ENCODE peak calls at places on chromosome 4, in four cellular contexts. L is WTC11, I is stomach, T is fibroblast of mammary gland. H is an unnamed sample.
A peak's percentile ranks its signal among the peaks of the same experiment; 100 is the strongest.

GRCh38 chr4:139177049-139177887 is at the start of gene ELF2:
- DNase-seq in I (peak; percentile 94), T (peak; percentile 81), L (peak; percentile 88), H (peak; percentile 96)

GRCh38 chr4:176266026-176266425 is 3.0 kb downstream of the ASB5 start:
- DNase-seq in T (no peak), I (no peak), L (no peak), H (no peak)

GRCh38 chr4:128306992-128307581 is 19.5 kb upstream of the PGRMC2 start:
- DNase-seq in I (no peak), T (no peak), L (no peak), H (no peak)

GRCh38 chr4:6727943-6728250 is 11.9 kb downstream of the BLOC1S4 start:
- DNase-seq in T (no peak), I (no peak), L (no peak), H (no peak)

GRCh38 chr4:156751486-156751885 is 220.1 kb downstream of the PDGFC start:
- DNase-seq in I (no peak), T (peak; percentile 43), L (no peak), H (no peak)

GRCh38 chr4:184812651-184813181 is 13.1 kb downstream of the ACSL1 start:
- DNase-seq in L (no peak), I (no peak), T (peak; percentile 71), H (no peak)

GRCh38 chr4:23516719-23517118 is 373.1 kb downstream of the PPARGC1A start:
- DNase-seq in T (no peak), L (no peak), I (no peak), H (no peak)

GRCh38 chr4:121514443-121514842 is 133.6 kb upstream of the QRFPR start:
- DNase-seq in T (no peak), L (peak; percentile 71), I (no peak), H (no peak)

GRCh38 chr4:159051245-159052071 is 51.4 kb upstream of the RAPGEF2 start:
- DNase-seq in L (no peak), I (no peak), T (no peak), H (no peak)

GRCh38 chr4:128776794-128777216 is 32.7 kb upstream of the JADE1 start:
- DNase-seq in T (peak; percentile 89), I (peak; percentile 74), L (no peak), H (no peak)

GRCh38 chr4:137213372-137214173 is 318.7 kb downstream of the PCDH18 start:
- DNase-seq in T (peak; percentile 68), L (no peak), I (no peak), H (no peak)

GRCh38 chr4:157172011-157172410 is 48.5 kb upstream of the GRIA2 start:
- DNase-seq in L (no peak), I (no peak), T (peak; percentile 44), H (no peak)

GRCh38 chr4:155568641-155569040 is 98.0 kb upstream of the GUCY1A1 start:
- DNase-seq in I (no peak), T (no peak), L (no peak), H (no peak)

GRCh38 chr4:180565856-180566431 is 1677.3 kb upstream of the TENM3 start:
- DNase-seq in T (no peak), L (no peak), I (no peak), H (no peak)

GRCh38 chr4:8346838-8347605 is 77.5 kb downstream of the HTRA3 start:
- DNase-seq in L (no peak), T (no peak), I (peak; percentile 24), H (peak; percentile 75)

GRCh38 chr4:25827373-25827772 is 35.4 kb downstream of the SEL1L3 start:
- DNase-seq in L (no peak), I (no peak), T (no peak), H (no peak)

GRCh38 chr4:166432842-166433241 is 559.8 kb downstream of the TLL1 start:
- DNase-seq in L (no peak), I (no peak), T (peak; percentile 10), H (no peak)

GRCh38 chr4:8504279-8505007 is 63.9 kb downstream of the TRMT44 start:
- DNase-seq in L (no peak), T (no peak), I (peak; percentile 76), H (no peak)

GRCh38 chr4:65344278-65344825 is 325.9 kb downstream of the EPHA5 start:
- DNase-seq in L (no peak), T (no peak), I (no peak), H (no peak)

GRCh38 chr4:123430031-123430430 is 33.4 kb downstream of the SPRY1 start:
- DNase-seq in L (no peak), T (no peak), I (no peak), H (no peak)

GRCh38 chr4:189200346-189200745 is 740.3 kb upstream of the FRG1 start:
- DNase-seq in L (no peak), I (no peak), T (no peak), H (no peak)

GRCh38 chr4:99885063-99885664 is 9.1 kb downstream of the LAMTOR3 start:
- DNase-seq in I (no peak), T (peak; percentile 58), L (no peak), H (no peak)

GRCh38 chr4:10295326-10295725 is 161.9 kb downstream of the ZNF518B start:
- DNase-seq in L (no peak), I (no peak), T (no peak), H (no peak)

GRCh38 chr4:137739391-137739790 is 207.1 kb upstream of the PCDH18 start:
- DNase-seq in I (no peak), T (no peak), L (no peak), H (no peak)

GRCh38 chr4:38371391-38371851 is 292.6 kb upstream of the KLF3 start:
- DNase-seq in T (peak; percentile 68), L (no peak), I (no peak), H (no peak)

GRCh38 chr4:17665346-17665745 is 50.9 kb downstream of the MED28 start:
- DNase-seq in L (no peak), T (no peak), I (no peak), H (no peak)

GRCh38 chr4:152398060-152398459 is 137.8 kb downstream of the FBXW7 start:
- DNase-seq in T (peak; percentile 31), I (no peak), L (no peak), H (no peak)

GRCh38 chr4:1787411-1788077 is 5.5 kb upstream of the FGFR3 start:
- DNase-seq in T (no peak), I (no peak), L (no peak), H (no peak)
- TF ChIP-seq CTCF in T (no peak), I (no peak), L (no peak), H (no peak)

DNA sequence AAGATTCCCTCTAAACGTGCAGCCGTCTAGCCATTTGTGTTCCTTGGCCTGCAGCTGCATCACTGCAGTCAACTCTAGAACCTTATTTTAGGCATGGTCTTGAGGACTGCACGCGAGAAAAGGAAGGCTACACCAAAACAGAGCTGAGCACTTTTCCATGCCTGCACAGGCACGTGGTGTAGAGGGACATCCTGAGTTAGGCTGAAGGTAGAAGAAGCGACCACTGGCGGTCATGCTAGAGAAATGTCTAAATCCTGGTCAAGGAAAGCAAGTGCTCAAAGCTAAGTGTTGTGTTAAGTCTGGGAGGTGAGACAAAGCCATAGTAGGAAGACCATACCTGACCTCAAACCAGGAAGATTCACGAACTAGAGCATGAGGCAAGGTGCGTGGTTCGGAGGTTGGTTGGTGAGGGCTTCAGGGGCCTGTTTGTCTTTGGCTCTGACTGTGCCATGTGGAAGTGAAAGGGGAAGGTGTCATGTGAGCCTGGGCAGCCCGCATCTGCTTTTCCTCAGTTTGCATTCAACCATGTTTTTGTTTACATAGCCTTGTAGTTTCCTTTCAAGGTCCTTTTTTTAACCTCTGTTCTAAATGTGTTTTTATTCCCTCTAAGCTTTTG is 203.8 kb downstream of the AASDH start:
- DNase-seq in L (no peak), I (no peak), T (no peak), H (no peak)
- TF ChIP-seq CTCF in L (no peak), I (no peak), T (no peak), H (no peak)

DNA sequence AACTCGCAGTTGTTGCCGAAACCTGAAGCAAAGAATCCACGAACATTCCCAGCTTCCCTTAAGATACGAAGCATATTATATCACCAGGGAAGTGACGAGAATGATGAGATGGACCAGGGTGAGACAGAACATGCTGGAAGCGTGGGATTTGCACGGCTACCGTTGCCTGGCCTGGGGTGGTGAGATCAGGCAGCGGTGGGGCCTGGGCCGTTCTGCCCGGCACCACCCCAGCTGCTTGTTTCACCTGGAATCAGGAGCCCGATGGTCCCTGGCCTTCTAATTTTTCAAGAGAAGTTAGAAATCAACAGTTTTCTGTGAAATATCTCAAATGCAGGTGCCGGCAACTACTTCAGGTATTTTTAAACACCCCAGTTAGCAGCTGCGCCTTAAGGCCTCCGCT is 5.7 kb downstream of the CLDN22 start:
- DNase-seq in T (no peak), I (no peak), L (no peak), H (no peak)
- TF ChIP-seq CTCF in T (no peak), I (no peak), L (no peak), H (no peak)

GRCh38 chr4:924107-925096 is 7.7 kb downstream of the GAK start:
- DNase-seq in L (no peak), T (peak; percentile 59), I (no peak), H (no peak)

GRCh38 chr4:929096-929765 is 2.9 kb downstream of the GAK start:
- DNase-seq in L (no peak), T (no peak), I (no peak), H (peak; percentile 73)

GRCh38 chr4:925771-926500 is 6.2 kb downstream of the GAK start:
- DNase-seq in L (no peak), I (no peak), T (peak; percentile 7), H (no peak)

GRCh38 chr4:925171-925570 is 6.9 kb downstream of the GAK start:
- DNase-seq in T (no peak), I (no peak), L (no peak), H (no peak)

DNA sequence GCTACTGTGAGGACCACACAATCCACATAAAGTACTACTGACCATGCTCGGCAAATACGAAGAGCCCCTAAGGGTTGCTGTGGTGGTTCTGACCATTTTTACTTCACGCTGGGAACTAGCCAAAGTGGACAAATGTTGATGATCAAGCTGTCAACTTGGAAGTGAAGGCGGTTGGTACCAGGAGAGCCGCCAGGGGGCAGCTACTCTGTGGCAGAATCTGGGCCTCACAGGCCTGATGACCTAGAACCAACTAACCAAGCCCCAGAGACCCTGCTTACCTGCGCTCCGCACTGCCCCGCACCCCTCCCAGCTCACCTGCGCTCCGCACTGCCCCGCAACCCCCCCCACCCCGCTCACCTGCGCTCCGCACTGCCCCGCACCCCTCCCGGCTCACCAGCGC is 5.6 kb downstream of the GAK start:
- DNase-seq in T (peak; percentile 24), I (peak; percentile 62), L (peak; percentile 81), H (no peak)
- TF ChIP-seq CTCF in T (peak; percentile 43), I (peak; percentile 16), L (peak; percentile 49), H (peak; percentile 61)

DNA sequence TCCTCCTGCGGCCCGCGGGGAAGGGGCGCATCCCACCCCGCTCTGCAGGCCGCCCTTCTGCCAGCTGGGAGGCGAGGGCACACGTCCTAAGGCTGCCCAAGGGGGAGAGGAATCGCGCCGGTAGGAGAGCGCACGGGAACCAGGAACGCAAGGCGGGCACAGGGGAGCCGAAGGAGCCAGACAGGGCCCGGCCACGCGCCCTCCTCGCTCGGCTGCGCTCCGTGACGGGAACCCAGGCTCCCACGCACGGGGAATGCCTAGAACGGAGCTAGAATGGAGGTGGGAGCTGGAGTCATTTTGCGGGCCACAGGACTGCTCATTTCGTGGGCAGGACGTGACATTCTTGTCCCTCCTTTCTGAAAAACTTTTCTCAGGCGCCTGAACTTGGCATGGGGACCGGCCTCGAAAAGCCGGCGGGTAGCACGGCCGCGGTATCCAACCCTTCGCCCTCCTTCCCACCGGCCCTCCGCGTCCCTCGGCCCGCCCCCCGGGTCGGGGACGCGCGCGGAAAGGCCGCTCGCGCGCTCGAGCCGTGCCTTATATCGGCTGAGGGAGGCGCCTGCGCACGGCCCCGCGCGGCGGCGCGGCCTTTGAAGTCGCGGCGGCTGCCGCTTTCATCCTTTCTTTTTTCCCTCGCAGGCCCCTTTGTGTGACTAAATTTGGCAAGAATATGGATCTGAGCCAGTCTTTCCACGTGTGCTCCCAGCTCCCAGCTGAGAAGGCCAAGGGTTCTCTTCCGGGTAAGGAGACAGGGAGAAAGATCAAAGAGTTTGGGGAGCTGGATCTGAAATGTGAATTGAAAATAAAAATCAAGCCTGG is 4.3 kb upstream of the LEF1 start:
- DNase-seq in I (peak; percentile 54), T (peak; percentile 57), L (peak; percentile 38), H (no peak)
- TF ChIP-seq CTCF in I (no peak), T (no peak), L (no peak), H (no peak)

H was measured in chondrocyte.